ENCODE peak calls at places on chromosomes 13 and 19, in five cellular contexts. O, I, C, L and V are unnamed samples. For H4K20me1, the result is how much of the 10 kb centered on the place peaks cover.

GRCh38 chr13:106569233-106570095 is 1.5 kb upstream of the ARGLU1 start:
- DNase-seq in O (no peak), I (no peak), C (no peak), L (no peak), V (no peak)

GRCh38 chr13:73324842-73325241 is 266.0 kb downstream of the KLF5 start:
- DNase-seq in O (no peak), I (no peak), C (no peak), L (no peak), V (no peak)

GRCh38 chr13:79126706-79127105 is 279.3 kb downstream of the RBM26 start:
- DNase-seq in O (no peak), I (no peak), C (no peak), L (no peak), V (no peak)

GRCh38 chr19:43504426-43505185 is at the start of gene PHLDB3:
- DNase-seq in O (peak), I (no peak), C (no peak), L (no peak), V (peak)

GRCh38 chr13:67273001-67273400 is 42.9 kb upstream of the PCDH9 start:
- DNase-seq in O (peak), I (no peak), C (peak), L (no peak), V (no peak)

GRCh38 chr19:53898680-53899341 is 10.3 kb upstream of the CACNG7 start:
- DNase-seq in O (no peak), I (peak), C (no peak), L (no peak), V (no peak)

GRCh38 chr13:72139192-72139591 is 272.2 kb upstream of the DACH1 start:
- DNase-seq in O (no peak), I (no peak), C (no peak), L (no peak), V (no peak)

GRCh38 chr19:28020631-28021315 is 1192.2 kb downstream of the UQCRFS1 start:
- DNase-seq in O (no peak), I (peak), C (no peak), L (no peak), V (no peak)

GRCh38 chr19:30334841-30335240 is 37.3 kb upstream of the ZNF536 start:
- DNase-seq in O (no peak), I (no peak), C (no peak), L (no peak), V (no peak)

GRCh38 chr19:53388168-53388567 is 6.8 kb upstream of the ZNF765 start:
- DNase-seq in O (peak), I (no peak), C (peak), L (no peak), V (no peak)

GRCh38 chr13:32150239-32150638 is 118.7 kb downstream of the FRY start:
- DNase-seq in O (peak), I (no peak), C (peak), L (no peak), V (no peak)

GRCh38 chr13:71772376-71772775 is 94.6 kb downstream of the DACH1 start:
- DNase-seq in O (no peak), I (no peak), C (no peak), L (no peak), V (no peak)

GRCh38 chr19:35932291-35932936 is 3.8 kb upstream of the LRFN3 start:
- DNase-seq in O (no peak), I (no peak), C (no peak), L (no peak), V (no peak)

GRCh38 chr19:31304877-31305312 is 44.3 kb downstream of the TSHZ3 start:
- DNase-seq in O (no peak), I (no peak), C (peak), L (no peak), V (no peak)

GRCh38 chr13:75693227-75693626 is 57.1 kb downstream of the LMO7 start:
- DNase-seq in O (no peak), I (no peak), C (no peak), L (no peak), V (no peak)

GRCh38 chr13:91745962-91746361 is 347.5 kb downstream of the GPC5 start:
- DNase-seq in O (no peak), I (no peak), C (no peak), L (no peak), V (no peak)

GRCh38 chr13:40758811-40759210 is 12.2 kb downstream of the MRPS31 start:
- DNase-seq in O (no peak), I (no peak), C (no peak), L (no peak), V (no peak)

GRCh38 chr13:105773887-105774538 is 761.4 kb downstream of the EFNB2 start:
- DNase-seq in O (no peak), I (peak), C (peak), L (no peak), V (peak)

GRCh38 chr19:8569066-8569761 is 8.0 kb downstream of the MYO1F start:
- DNase-seq in O (peak), I (no peak), C (peak), L (peak), V (peak)

GRCh38 chr13:31437975-31438374 is 238.2 kb downstream of the B3GLCT start:
- DNase-seq in O (peak), I (no peak), C (no peak), L (no peak), V (no peak)

GRCh38 chr13:60164490-60164889 is 762 bp upstream of the DIAPH3 start:
- DNase-seq in O (peak), I (peak), C (peak), L (no peak), V (no peak)

GRCh38 chr13:80251403-80251802 is 89.5 kb downstream of the SPRY2 start:
- DNase-seq in O (peak), I (peak), C (peak), L (no peak), V (peak)

GRCh38 chr13:40508112-40508511 is 158.3 kb downstream of the FOXO1 start:
- DNase-seq in O (peak), I (no peak), C (peak), L (no peak), V (no peak)

GRCh38 chr13:110471833-110472162 is 89.7 kb downstream of the RAB20 start:
- DNase-seq in O (peak), I (no peak), C (peak), L (no peak), V (no peak)

GRCh38 chr13:30792257-30793000 is 57.1 kb downstream of the ALOX5AP start:
- DNase-seq in O (peak), I (peak), C (peak), L (peak), V (peak)

GRCh38 chr13:29707876-29708543 is 112.5 kb upstream of the SLC7A1 start:
- DNase-seq in O (peak), I (peak), C (peak), L (no peak), V (no peak)

GRCh38 chr13:102978168-102978567 is 88.0 kb downstream of the SLC10A2 start:
- DNase-seq in O (peak), I (no peak), C (peak), L (no peak), V (no peak)

GRCh38 chr13:98476106-98476505 is 100.8 kb downstream of the STK24 start:
- DNase-seq in O (no peak), I (peak), C (no peak), L (no peak), V (no peak)

GRCh38 chr13:25771208-25771607 is 280.6 kb downstream of the SHISA2 start:
- DNase-seq in O (no peak), I (no peak), C (no peak), L (peak), V (no peak)

GRCh38 chr13:21227917-21228316 is 51.5 kb downstream of the MRPL57 start:
- DNase-seq in O (no peak), I (no peak), C (no peak), L (no peak), V (no peak)

GRCh38 chr19:13060233-13060963 is 42.3 kb downstream of the LYL1 start:
- DNase-seq in O (peak), I (peak), C (peak), L (no peak), V (no peak)

GRCh38 chr13:78370231-78370630 is 233.1 kb downstream of the POU4F1 start:
- DNase-seq in O (no peak), I (peak), C (no peak), L (no peak), V (no peak)

GRCh38 chr13:106314417-106314816 is 221.0 kb downstream of the EFNB2 start:
- DNase-seq in O (no peak), I (no peak), C (no peak), L (no peak), V (no peak)

GRCh38 chr19:17418710-17419109 is 1.1 kb upstream of the MVB12A start:
- DNase-seq in O (no peak), I (no peak), C (no peak), L (no peak), V (no peak)

GRCh38 chr19:54444737-54445136 is 4.3 kb upstream of the LENG8 start:
- DNase-seq in O (no peak), I (no peak), C (no peak), L (no peak), V (no peak)

GRCh38 chr19:7355151-7355845 is 6.6 kb downstream of the ARHGEF18 start:
- DNase-seq in O (peak), I (no peak), C (peak), L (no peak), V (no peak)

GRCh38 chr13:103299079-103299478 is 232.9 kb upstream of the SLC10A2 start:
- DNase-seq in O (no peak), I (peak), C (no peak), L (no peak), V (no peak)

GRCh38 chr19:58361900-58362271 is 665 bp downstream of the ZNF497 start:
- DNase-seq in O (no peak), I (no peak), C (no peak), L (no peak), V (no peak)

DNA sequence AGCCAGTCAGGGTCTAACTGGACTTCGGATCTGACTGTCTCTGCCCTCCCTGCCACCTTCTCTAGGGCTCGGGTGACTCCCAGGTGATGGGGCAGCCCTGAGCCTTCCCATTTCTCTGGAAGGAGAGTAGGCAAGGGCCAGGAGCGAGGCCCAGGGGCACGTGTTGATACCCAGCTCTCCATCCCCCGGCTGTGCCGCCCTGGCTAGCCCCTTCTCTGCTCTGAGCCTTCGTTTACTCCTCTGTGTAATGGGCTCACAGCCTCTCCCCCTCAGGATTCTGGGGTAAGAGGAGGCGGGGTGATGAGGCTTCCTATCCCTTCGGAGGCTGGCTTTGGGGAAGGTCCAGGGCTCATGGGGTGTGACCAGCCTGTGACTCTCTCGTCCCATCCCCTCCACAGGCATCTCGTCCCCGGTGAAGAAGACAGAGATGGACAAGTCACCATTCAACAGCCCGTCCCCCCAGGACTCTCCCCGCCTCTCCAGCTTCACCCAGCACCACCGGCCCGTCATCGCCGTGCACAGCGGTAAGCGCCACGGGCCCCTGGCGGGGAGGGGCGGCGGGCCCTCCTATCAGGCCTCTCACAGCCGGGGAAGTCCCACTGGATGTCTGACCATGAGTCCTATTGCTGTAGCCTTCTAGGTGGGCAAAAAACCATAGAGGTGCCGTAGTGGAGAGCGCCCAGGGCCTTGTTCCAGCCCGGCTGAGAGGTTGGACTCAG is 31.6 kb downstream of the SMIM24 start:
- DNase-seq in O (no peak), I (no peak), C (no peak), L (no peak), V (no peak)
- H3K4me2 ChIP-seq in O (no peak), I (no peak), C (no peak), L (no peak), V (no peak)

DNA sequence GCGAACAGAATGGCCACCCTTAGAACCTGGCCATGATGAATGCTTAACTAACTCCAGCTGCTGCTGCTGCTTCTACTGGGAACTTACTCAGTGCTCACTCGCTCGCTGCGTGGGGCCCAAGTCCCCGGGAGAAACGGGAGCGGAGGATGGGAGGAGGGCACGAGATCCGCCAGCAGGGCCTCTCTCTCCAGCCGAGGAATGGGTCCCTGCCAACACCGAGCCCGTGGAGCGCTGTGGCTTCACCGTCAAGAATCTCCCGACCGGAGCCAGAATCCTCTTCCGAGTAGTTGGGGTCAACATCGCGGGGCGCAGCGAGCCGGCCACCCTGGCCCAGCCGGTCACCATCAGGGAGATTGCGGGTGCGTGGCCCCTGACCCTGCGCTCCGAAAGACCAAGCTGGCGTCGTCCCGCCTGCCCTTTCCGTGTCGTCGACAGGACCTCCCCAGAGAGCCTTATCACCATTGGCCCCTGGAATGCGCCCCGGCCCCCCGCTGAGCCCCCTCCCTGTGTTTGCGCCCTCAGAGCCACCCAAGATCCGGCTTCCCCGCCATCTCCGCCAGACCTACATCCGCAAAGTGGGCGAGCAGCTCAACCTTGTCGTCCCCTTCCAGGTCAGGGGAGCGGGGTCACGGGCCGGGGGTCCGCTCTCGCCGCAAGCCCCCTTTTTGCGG is 17.8 kb upstream of the EMC10 start:
- DNase-seq in O (peak), I (no peak), C (peak), L (no peak), V (no peak)
- TF ChIP-seq EZH2 in O (no peak), I (no peak), C (no peak), L (no peak), V (no peak)

DNA sequence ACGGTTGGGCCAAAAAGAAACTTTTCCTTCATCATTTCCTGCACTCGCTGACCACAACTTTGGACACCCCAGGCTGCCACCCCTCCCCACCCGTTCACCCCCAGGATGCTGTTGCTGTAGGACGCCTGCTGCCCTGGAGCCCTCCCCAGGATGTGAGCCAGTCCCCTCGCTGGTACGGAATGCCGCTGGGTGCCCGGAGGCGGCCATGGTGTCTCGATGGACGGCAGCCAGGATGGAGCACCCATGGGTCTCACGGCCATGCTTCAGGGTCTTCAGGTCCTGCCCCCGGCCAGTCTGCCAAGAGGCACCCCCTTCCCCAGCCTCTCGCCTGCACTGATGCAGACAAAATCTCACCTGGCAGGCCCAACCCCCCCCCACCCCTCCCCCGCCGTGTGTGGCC is 15.4 kb upstream of the CSNK1G2 start:
- DNase-seq in O (no peak), I (no peak), C (no peak), L (no peak), V (no peak)
- H4K20me1 ChIP-seq in O (under half), I (under half), C (under half), L (under half), V (under half)

GRCh38 chr19:46115396-46116109 is 8.9 kb downstream of the IGFL3 start:
- DNase-seq in O (peak), I (no peak), C (peak), L (no peak), V (peak)
- H3K4me2 ChIP-seq in O (peak), I (no peak), C (no peak), L (peak), V (peak)

DNA sequence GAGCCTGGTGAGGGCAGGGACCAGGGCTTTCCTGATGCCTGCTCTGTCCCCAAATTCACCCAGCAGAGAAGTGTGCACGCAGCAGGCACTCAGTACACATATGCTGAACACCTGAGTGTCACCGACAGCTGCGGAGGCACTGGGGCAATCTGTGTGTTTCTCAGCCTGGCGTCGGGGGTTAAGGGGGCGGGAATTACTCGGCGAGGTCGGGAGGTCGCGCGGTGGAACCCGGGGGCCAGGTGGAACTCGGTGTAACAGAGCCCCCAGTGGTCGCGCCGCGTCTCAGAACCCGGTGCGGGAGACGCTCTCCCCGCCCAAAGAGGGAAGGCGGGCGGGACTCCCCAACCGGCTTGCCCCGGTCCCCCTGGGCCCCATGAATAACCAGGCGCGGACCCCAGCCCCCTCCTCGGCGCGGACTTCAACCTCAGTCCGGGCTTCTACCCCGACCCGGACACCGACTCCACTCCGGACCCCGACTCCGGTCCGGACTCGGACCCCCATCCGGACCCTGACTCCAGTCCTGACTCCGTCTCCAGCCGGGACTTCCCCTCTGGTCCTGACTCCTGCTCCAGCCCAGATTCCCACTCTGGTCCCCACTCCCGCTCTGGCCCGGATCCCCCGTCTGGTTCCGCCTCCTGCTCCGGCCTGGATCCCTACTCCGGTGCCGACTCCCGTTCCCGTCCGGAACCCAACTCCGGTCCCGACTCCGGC is at the start of gene SELENOV:
- DNase-seq in O (no peak), I (peak), C (no peak), L (no peak), V (no peak)
- TF ChIP-seq EZH2 in O (peak), I (no peak), C (peak), L (peak), V (no peak)